ENCODE peak calls at places on chromosomes 12 and 14, in seven cellular contexts. U is GM13977, J is ELR, L is NCI-H187, W is KG1, F is cardiac fibroblast, R is globus pallidus. X is an unnamed sample.
A peak's percentile ranks its signal among the peaks of the same experiment; 100 is the strongest.

GRCh38 chr12:132881853-132882252 is 5.6 kb downstream of the CHFR start:
- DNase-seq in W (no peak), J (no peak), L (no peak), R (no peak), U (no peak), F (no peak), X (no peak)

GRCh38 chr12:64392221-64392620 is 1.7 kb upstream of the C12orf56 start:
- DNase-seq in J (peak; percentile 72), L (no peak), U (peak; percentile 61), W (no peak), R (no peak), F (peak; percentile 48), X (peak; percentile 55)

GRCh38 chr12:123120452-123121166 is 30.3 kb downstream of the PITPNM2 start:
- DNase-seq in F (no peak), J (no peak), R (no peak), U (no peak), W (no peak), L (peak; percentile 46), X (no peak)

GRCh38 chr12:89414851-89415250 is 62.5 kb upstream of the DUSP6 start:
- DNase-seq in F (peak; percentile 56), W (no peak), L (no peak), U (no peak), R (no peak), J (peak; percentile 55), X (no peak)

GRCh38 chr12:16437281-16437816 is 89.9 kb downstream of the MGST1 start:
- DNase-seq in U (no peak), F (no peak), W (no peak), L (no peak), J (no peak), R (no peak), X (no peak)

GRCh38 chr12:42786400-42786799 is 196.9 kb upstream of the PRICKLE1 start:
- DNase-seq in F (no peak), L (no peak), U (no peak), J (no peak), W (no peak), R (no peak), X (no peak)

GRCh38 chr12:65449400-65449799 is 170.9 kb downstream of the MSRB3 start:
- DNase-seq in R (no peak), W (no peak), J (peak; percentile 71), U (no peak), F (no peak), L (no peak), X (peak; percentile 6)

GRCh38 chr14:33576014-33576413 is 374.9 kb downstream of the EGLN3 start:
- DNase-seq in J (no peak), R (no peak), L (no peak), W (no peak), F (no peak), U (no peak), X (no peak)

GRCh38 chr12:78562358-78563205 is 302.0 kb upstream of the SYT1 start:
- DNase-seq in L (peak; percentile 8), F (peak; percentile 47), J (peak; percentile 55), W (no peak), R (no peak), U (no peak), X (no peak)

GRCh38 chr12:15777355-15778012 is 11.7 kb downstream of the EPS8 start:
- DNase-seq in F (peak; percentile 73), L (no peak), R (no peak), W (no peak), U (no peak), J (no peak), X (no peak)

GRCh38 chr14:100302616-100303015 is 3.6 kb downstream of the SLC25A29 start:
- DNase-seq in W (no peak), F (no peak), L (no peak), R (no peak), U (no peak), J (no peak), X (no peak)

GRCh38 chr14:78399316-78399889 is 229.2 kb downstream of the NRXN3 start:
- DNase-seq in U (no peak), W (no peak), J (peak; percentile 5), R (no peak), L (no peak), F (peak; percentile 19), X (no peak)

GRCh38 chr12:122837306-122838265 is 2.3 kb downstream of the HIP1R start:
- DNase-seq in F (no peak), U (no peak), J (no peak), W (no peak), R (no peak), L (peak; percentile 58), X (no peak)

GRCh38 chr12:121175383-121176119 is 34.4 kb upstream of the P2RX4 start:
- DNase-seq in J (peak; percentile 36), W (no peak), U (no peak), F (peak; percentile 35), R (peak; percentile 46), L (no peak), X (no peak)

GRCh38 chr14:39015360-39015961 is 87.6 kb downstream of the SEC23A start:
- DNase-seq in W (peak; percentile 25), F (peak; percentile 73), R (peak; percentile 73), J (peak; percentile 63), U (peak; percentile 76), L (peak; percentile 15), X (peak; percentile 3)

GRCh38 chr14:55777867-55778266 is 197.9 kb downstream of the KTN1 start:
- DNase-seq in U (no peak), F (no peak), L (no peak), J (no peak), R (no peak), W (no peak), X (no peak)

GRCh38 chr14:102694530-102695171 is 82.6 kb upstream of the TRAF3 start:
- DNase-seq in W (peak; percentile 41), J (peak; percentile 87), R (peak; percentile 76), L (peak; percentile 55), F (peak; percentile 86), U (peak; percentile 57), X (peak; percentile 57)

GRCh38 chr14:103523583-103523969 is 946 bp upstream of the CKB start:
- DNase-seq in U (no peak), J (no peak), W (no peak), R (no peak), L (no peak), F (no peak), X (no peak)

GRCh38 chr12:3641428-3641883 is 111.5 kb downstream of the CRACR2A start:
- DNase-seq in W (no peak), F (peak; percentile 39), L (no peak), U (no peak), R (no peak), J (peak; percentile 90), X (no peak)

GRCh38 chr12:26319511-26319910 is 124.1 kb downstream of the SSPN start:
- DNase-seq in L (no peak), R (no peak), U (no peak), F (peak; percentile 97), W (no peak), J (peak; percentile 92), X (peak; percentile 26)

GRCh38 chr14:35339761-35340406 is 47.7 kb downstream of the PSMA6 start:
- DNase-seq in U (peak; percentile 42), W (peak; percentile 78), J (no peak), F (no peak), R (peak; percentile 36), L (no peak), X (no peak)

GRCh38 chr12:52147367-52147972 is 44.3 kb downstream of the KRT80 start:
- DNase-seq in L (no peak), R (no peak), W (no peak), F (peak; percentile 98), U (no peak), J (peak; percentile 99), X (peak; percentile 91)

GRCh38 chr12:53051058-53051880 is 1.4 kb downstream of the TNS2 start:
- DNase-seq in J (peak; percentile 76), W (no peak), L (no peak), U (no peak), R (peak; percentile 98), F (peak; percentile 75), X (no peak)

GRCh38 chr14:101113108-101113612 is 209.6 kb upstream of the RTL1 start:
- DNase-seq in U (no peak), J (no peak), F (no peak), L (no peak), W (no peak), R (no peak), X (no peak)

GRCh38 chr12:19885092-19885813 is 446.0 kb downstream of the AEBP2 start:
- DNase-seq in R (no peak), U (no peak), L (no peak), J (no peak), W (no peak), F (peak; percentile 81), X (no peak)

GRCh38 chr12:43760396-43760795 is 1.6 kb downstream of the IRAK4 start:
- DNase-seq in F (no peak), W (no peak), L (no peak), U (no peak), J (no peak), R (no peak), X (no peak)

GRCh38 chr12:75161495-75161894 is 48.1 kb downstream of the KCNC2 start:
- DNase-seq in J (no peak), L (no peak), R (no peak), F (no peak), U (no peak), W (no peak), X (no peak)

GRCh38 chr12:124917841-124918621 is 3.6 kb upstream of the UBC start:
- DNase-seq in F (no peak), R (no peak), J (no peak), L (no peak), W (no peak), U (no peak), X (no peak)

GRCh38 chr14:104111301-104112112 is 26.0 kb downstream of the ASPG start:
- DNase-seq in J (no peak), F (no peak), L (no peak), W (no peak), R (no peak), U (no peak), X (no peak)

GRCh38 chr12:45912774-45913173 is 77.6 kb downstream of the SCAF11 start:
- DNase-seq in R (no peak), U (no peak), L (no peak), J (no peak), W (no peak), F (no peak), X (no peak)

GRCh38 chr14:68794856-68795601 is 2.2 kb upstream of the ZFP36L1 start:
- DNase-seq in U (no peak), L (no peak), J (peak; percentile 82), F (peak; percentile 91), W (no peak), R (peak; percentile 43), X (no peak)

GRCh38 chr12:52042706-52043385 is 8.4 kb upstream of the NR4A1 start:
- DNase-seq in R (no peak), U (no peak), W (no peak), J (no peak), L (no peak), F (no peak), X (no peak)

GRCh38 chr14:37056473-37056872 is 115.9 kb downstream of the SLC25A21 start:
- DNase-seq in R (no peak), J (peak; percentile 32), U (no peak), L (no peak), W (no peak), F (no peak), X (peak; percentile 42)

GRCh38 chr12:52032797-52033505 is 18.3 kb upstream of the NR4A1 start:
- DNase-seq in W (peak; percentile 11), J (peak; percentile 97), L (peak; percentile 93), R (peak; percentile 97), U (peak; percentile 97), F (peak; percentile 99), X (peak; percentile 98)

GRCh38 chr14:67602071-67602470 is 2.0 kb upstream of the PIGH start:
- DNase-seq in F (no peak), J (no peak), L (no peak), W (no peak), U (no peak), R (no peak), X (no peak)

X was measured in H54.